ENCODE peak calls at places on chromosomes 6 and 20, in four cellular contexts. V, W, K and H are unnamed samples.

GRCh38 chr6:40714576-40715500 is 127.7 kb upstream of the LRFN2 start:
- DNase-seq in W (no peak), V (no peak), K (no peak), H (no peak)

GRCh38 chr6:22249646-22250045 is 47.2 kb downstream of the PRL start:
- DNase-seq in V (no peak), K (no peak), W (no peak), H (no peak)

GRCh38 chr20:62369508-62370114 is 2.5 kb upstream of the LAMA5 start:
- DNase-seq in W (no peak), K (no peak), V (no peak), H (no peak)

GRCh38 chr6:170049641-170050491 is 241.0 kb downstream of the DLL1 start:
- DNase-seq in V (peak), K (no peak), W (peak), H (no peak)

GRCh38 chr20:32325706-32326506 is 32.2 kb upstream of the ASXL1 start:
- DNase-seq in K (no peak), W (no peak), V (peak), H (no peak)

GRCh38 chr20:42270539-42270938 is 652.4 kb upstream of the CHD6 start:
- DNase-seq in K (no peak), V (no peak), W (no peak), H (no peak)

GRCh38 chr20:39849171-39849570 is 839.9 kb downstream of the MAFB start:
- DNase-seq in K (no peak), V (no peak), W (no peak), H (no peak)

GRCh38 chr6:138772596-138773176 is 883 bp upstream of the CCDC28A start:
- DNase-seq in K (peak), W (no peak), V (no peak), H (no peak)

GRCh38 chr6:154478021-154478651 is 32.3 kb downstream of the CNKSR3 start:
- DNase-seq in V (no peak), K (no peak), W (peak), H (no peak)

GRCh38 chr6:121838842-121839241 is 403.4 kb downstream of the GJA1 start:
- DNase-seq in V (peak), K (no peak), W (no peak), H (no peak)

GRCh38 chr20:49306903-49307336 is 29.1 kb upstream of the ZNFX1 start:
- DNase-seq in W (no peak), K (no peak), V (no peak), H (no peak)

GRCh38 chr6:14068133-14068532 is 49.4 kb upstream of the CD83 start:
- DNase-seq in V (peak), W (no peak), K (no peak), H (no peak)

GRCh38 chr6:80605165-80605989 is 498.9 kb downstream of the BCKDHB start:
- DNase-seq in W (no peak), V (peak), K (peak), H (peak)

GRCh38 chr6:97978855-97979271 is 695.8 kb upstream of the MMS22L start:
- DNase-seq in K (peak), W (no peak), V (no peak), H (peak)

GRCh38 chr6:19719691-19720127 is 117.5 kb upstream of the ID4 start:
- DNase-seq in K (no peak), W (no peak), V (peak), H (peak)

GRCh38 chr20:58852559-58853271 is at the start of gene GNAS:
- DNase-seq in K (peak), V (peak), W (peak), H (peak)

GRCh38 chr20:44690781-44691423 is 24.3 kb upstream of the CCN5 start:
- DNase-seq in K (no peak), V (no peak), W (no peak), H (no peak)

GRCh38 chr6:90080876-90081464 is 186.7 kb downstream of the GJA10 start:
- DNase-seq in W (no peak), V (no peak), K (no peak), H (no peak)

GRCh38 chr6:34235605-34236422 is 859 bp upstream of the HMGA1 start:
- DNase-seq in V (peak), W (peak), K (no peak), H (peak)

GRCh38 chr20:11891081-11891826 is 26.4 kb upstream of the BTBD3 start:
- DNase-seq in K (peak), V (peak), W (peak), H (peak)

GRCh38 chr6:47044418-47044817 is 2.3 kb upstream of the ADGRF1 start:
- DNase-seq in W (no peak), V (peak), K (no peak), H (no peak)

GRCh38 chr6:79913369-79913768 is 34.0 kb downstream of the ELOVL4 start:
- DNase-seq in K (no peak), V (no peak), W (no peak), H (no peak)

GRCh38 chr6:107320126-107320525 is 139.2 kb downstream of the PDSS2 start:
- DNase-seq in V (peak), K (no peak), W (no peak), H (no peak)

GRCh38 chr6:44190712-44191111 is 26.0 kb upstream of the MYMX start:
- DNase-seq in W (no peak), K (no peak), V (no peak), H (no peak)

GRCh38 chr20:38537176-38537575 is 43.8 kb upstream of the ADIG start:
- DNase-seq in W (no peak), V (no peak), K (no peak), H (no peak)

GRCh38 chr20:38538789-38539188 is 42.2 kb upstream of the ADIG start:
- DNase-seq in V (no peak), K (no peak), W (no peak), H (no peak)

GRCh38 chr20:38534756-38535155 is 46.2 kb upstream of the ADIG start:
- DNase-seq in V (no peak), W (no peak), K (no peak), H (no peak)

GRCh38 chr20:38536310-38536709 is 44.7 kb upstream of the ADIG start:
- DNase-seq in V (peak), K (no peak), W (no peak), H (no peak)
- TF ChIP-seq CTCF in V (no peak), K (no peak), W (no peak), H (no peak)

GRCh38 chr6:104940238-104940880 is 16.5 kb upstream of the LIN28B start:
- DNase-seq in V (no peak), K (no peak), W (no peak), H (peak)

GRCh38 chr6:104941694-104942177 is 15.2 kb upstream of the LIN28B start:
- DNase-seq in K (peak), W (no peak), V (no peak), H (peak)

GRCh38 chr6:104943781-104944180 is 13.1 kb upstream of the LIN28B start:
- DNase-seq in K (peak), V (peak), W (no peak), H (peak)

GRCh38 chr6:104936766-104937535 is 20.0 kb upstream of the LIN28B start:
- DNase-seq in W (no peak), V (no peak), K (no peak), H (no peak)

GRCh38 chr6:104940881-104941693 is 15.8 kb upstream of the LIN28B start:
- DNase-seq in V (peak), K (peak), W (no peak), H (peak)
- TF ChIP-seq CTCF in V (peak), K (peak), W (peak), H (peak)

GRCh38 chr6:78810146-78810545 is 57.2 kb upstream of the IRAK1BP1 start:
- DNase-seq in V (peak), W (no peak), K (peak), H (peak)
- TF ChIP-seq CTCF in V (peak), W (peak), K (peak), H (peak)

DNA sequence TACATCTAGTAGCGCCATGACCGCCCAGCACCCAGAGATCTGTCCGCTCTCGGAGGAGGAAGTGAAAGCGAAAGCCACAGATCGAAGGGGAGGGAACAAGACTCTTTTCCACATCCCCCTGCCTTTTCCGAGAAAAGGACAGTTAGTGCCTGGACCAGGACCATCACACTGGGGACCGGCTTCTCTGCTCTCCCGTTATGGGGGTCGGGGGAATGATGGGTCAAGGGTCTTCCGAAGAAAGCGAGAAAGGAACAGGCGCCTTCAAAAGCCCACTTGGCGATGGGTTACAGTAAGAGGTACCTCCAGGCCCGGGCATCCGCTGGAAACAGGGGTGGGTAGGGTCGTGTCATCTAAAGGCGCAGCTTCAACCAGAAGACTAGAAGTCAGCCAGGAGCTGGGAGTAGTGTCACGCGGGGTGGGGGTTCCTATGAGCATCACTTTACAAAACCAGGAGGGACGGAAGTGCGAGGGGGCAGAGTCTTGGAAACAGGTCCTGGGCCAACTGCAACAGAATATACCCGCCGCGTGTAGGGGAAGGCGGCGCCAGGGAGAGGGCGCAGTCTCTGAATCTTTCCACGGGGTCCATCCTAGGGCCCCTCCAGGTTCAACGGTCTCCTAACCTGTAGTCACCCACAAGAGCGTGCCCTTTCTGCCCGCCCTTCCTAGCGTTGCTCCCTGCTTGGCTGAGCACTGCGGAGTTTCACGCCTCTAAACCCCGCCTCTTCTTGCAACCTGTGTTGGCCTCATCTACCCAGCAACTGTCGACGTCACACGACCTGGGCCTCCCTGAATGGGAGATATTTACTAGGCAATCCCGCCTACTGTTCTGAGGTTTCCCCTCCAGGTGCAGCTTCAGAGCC is at the start of gene PSMB8:
- DNase-seq in K (peak), W (peak), V (peak), H (peak)
- TF ChIP-seq CTCF in K (peak), W (peak), V (peak), H (no peak)